ENCODE peak calls at places on chromosomes 11 and 22, in six cellular contexts. N is cardiac muscle cell; A is CD8-positive, alpha-beta T cell; Z is ascending aorta; G is OCI-LY7; W is stomach. R is an unnamed sample.

GRCh38 chr11:28730336-28730735 is 622.1 kb downstream of the METTL15 start:
- DNase-seq in N (peak), A (no peak), Z (no peak), G (no peak), W (no peak), R (no peak)

GRCh38 chr22:25420471-25420924 is 144.0 kb upstream of the GRK3 start:
- DNase-seq in N (no peak), A (no peak), Z (no peak), G (no peak), W (no peak), R (no peak)

GRCh38 chr22:36008131-36008530 is 20.5 kb downstream of the RBFOX2 start:
- DNase-seq in N (no peak), A (no peak), Z (no peak), G (no peak), W (no peak), R (no peak)

GRCh38 chr22:27775087-27775697 is 26.4 kb downstream of the MN1 start:
- DNase-seq in N (no peak), A (no peak), Z (no peak), G (no peak), W (no peak), R (no peak)

GRCh38 chr11:35177370-35177769 is 38.4 kb downstream of the CD44 start:
- DNase-seq in N (no peak), A (peak), Z (no peak), G (no peak), W (no peak), R (no peak)

GRCh38 chr22:49051491-49052022 is 776.1 kb downstream of the BRD1 start:
- DNase-seq in N (no peak), A (no peak), Z (no peak), G (no peak), W (no peak), R (no peak)

GRCh38 chr22:19522190-19522880 is 1.9 kb downstream of the CLDN5 start:
- DNase-seq in N (no peak), A (no peak), Z (no peak), G (no peak), W (no peak), R (no peak)

GRCh38 chr11:95711945-95712221 is 77.7 kb downstream of the FAM76B start:
- DNase-seq in N (no peak), A (no peak), Z (no peak), G (no peak), W (no peak), R (no peak)

GRCh38 chr11:10385696-10386095 is 69.4 kb upstream of the AMPD3 start:
- DNase-seq in N (peak), A (no peak), Z (no peak), G (no peak), W (peak), R (no peak)

GRCh38 chr22:27110985-27111451 is 453.6 kb downstream of the MIAT start:
- DNase-seq in N (peak), A (no peak), Z (no peak), G (no peak), W (no peak), R (no peak)

GRCh38 chr22:37633082-37633692 is 6.3 kb upstream of the SH3BP1 start:
- DNase-seq in N (peak), A (peak), Z (no peak), G (no peak), W (no peak), R (no peak)

GRCh38 chr22:47090591-47091240 is 328.3 kb downstream of the TBC1D22A start:
- DNase-seq in N (peak), A (peak), Z (no peak), G (no peak), W (no peak), R (peak)

GRCh38 chr11:32829680-32830412 is at the start of gene PRRG4:
- DNase-seq in N (peak), A (no peak), Z (peak), G (peak), W (peak), R (no peak)

GRCh38 chr11:19795082-19795481 is 82.4 kb downstream of the NAV2 start:
- DNase-seq in N (no peak), A (no peak), Z (no peak), G (no peak), W (no peak), R (no peak)

GRCh38 chr22:44523981-44524759 is 26.1 kb upstream of the RTL6 start:
- DNase-seq in N (peak), A (no peak), Z (no peak), G (no peak), W (peak), R (peak)

GRCh38 chr11:108916935-108917334 is 252.1 kb downstream of the DDX10 start:
- DNase-seq in N (no peak), A (no peak), Z (no peak), G (no peak), W (no peak), R (no peak)

GRCh38 chr11:93608280-93608862 is 53.1 kb upstream of the CEP295 start:
- DNase-seq in N (no peak), A (no peak), Z (no peak), G (no peak), W (no peak), R (no peak)

GRCh38 chr11:110311783-110312578 is 15.6 kb upstream of the RDX start:
- DNase-seq in N (peak), A (no peak), Z (no peak), G (no peak), W (no peak), R (no peak)

GRCh38 chr11:117833401-117833891 is 8.9 kb upstream of the FXYD2 start:
- DNase-seq in N (no peak), A (no peak), Z (no peak), G (no peak), W (peak), R (no peak)

GRCh38 chr11:2810401-2811205 is 75.0 kb downstream of the CDKN1C start:
- DNase-seq in N (no peak), A (no peak), Z (no peak), G (no peak), W (no peak), R (no peak)

GRCh38 chr22:48248901-48249455 is 1486.5 kb downstream of the TBC1D22A start:
- DNase-seq in N (no peak), A (no peak), Z (no peak), G (no peak), W (no peak), R (no peak)

GRCh38 chr11:15288801-15289342 is 174.1 kb downstream of the INSC start:
- DNase-seq in N (no peak), A (no peak), Z (no peak), G (no peak), W (no peak), R (no peak)

GRCh38 chr11:13761712-13762111 is 93.2 kb downstream of the FAR1 start:
- DNase-seq in N (peak), A (no peak), Z (no peak), G (no peak), W (no peak), R (no peak)

GRCh38 chr11:16896716-16897115 is 117.5 kb downstream of the PLEKHA7 start:
- DNase-seq in N (no peak), A (no peak), Z (no peak), G (no peak), W (no peak), R (no peak)

GRCh38 chr11:61690706-61691377 is 10.7 kb downstream of the DAGLA start:
- DNase-seq in N (no peak), A (no peak), Z (no peak), G (no peak), W (no peak), R (no peak)

GRCh38 chr11:45900916-45901617 is 6.0 kb downstream of the FREY1 start:
- DNase-seq in N (peak), A (no peak), Z (no peak), G (no peak), W (no peak), R (no peak)

GRCh38 chr11:130178441-130178971 is 18.9 kb downstream of the ST14 start:
- DNase-seq in N (no peak), A (no peak), Z (no peak), G (peak), W (no peak), R (no peak)

GRCh38 chr22:37626144-37626543 is 13.3 kb upstream of the SH3BP1 start:
- DNase-seq in N (peak), A (no peak), Z (no peak), G (no peak), W (peak), R (no peak)

GRCh38 chr11:69055598-69056516 is 7.1 kb downstream of the TPCN2 start:
- DNase-seq in N (no peak), A (no peak), Z (peak), G (peak), W (peak), R (no peak)

GRCh38 chr11:120674537-120674936 is 163.0 kb downstream of the GRIK4 start:
- DNase-seq in N (peak), A (no peak), Z (no peak), G (no peak), W (no peak), R (peak)

GRCh38 chr11:79436911-79437273 is 3.9 kb downstream of the TENM4 start:
- DNase-seq in N (no peak), A (no peak), Z (no peak), G (no peak), W (no peak), R (no peak)

GRCh38 chr11:61270354-61271070 is 24.6 kb downstream of the VWCE start:
- DNase-seq in N (no peak), A (no peak), Z (no peak), G (no peak), W (no peak), R (peak)

GRCh38 chr11:45872513-45873356 is 12.7 kb upstream of the MAPK8IP1 start:
- DNase-seq in N (peak), A (peak), Z (no peak), G (peak), W (peak), R (peak)

GRCh38 chr22:30265851-30266444 is 703 bp downstream of the OSM start:
- DNase-seq in N (no peak), A (peak), Z (peak), G (peak), W (peak), R (no peak)

GRCh38 chr22:30263883-30264282 is 2.8 kb downstream of the OSM start:
- DNase-seq in N (no peak), A (no peak), Z (no peak), G (no peak), W (no peak), R (no peak)

GRCh38 chr22:30262917-30263741 is 3.5 kb downstream of the OSM start:
- DNase-seq in N (peak), A (peak), Z (peak), G (peak), W (peak), R (no peak)

GRCh38 chr22:30266445-30267381 is at the start of gene OSM:
- DNase-seq in N (no peak), A (peak), Z (peak), G (peak), W (peak), R (no peak)

GRCh38 chr22:30265131-30265720 is 1.4 kb downstream of the OSM start:
- DNase-seq in N (no peak), A (no peak), Z (no peak), G (no peak), W (no peak), R (no peak)
- H3K27ac ChIP-seq in N (no peak), A (peak), Z (no peak), G (peak), W (peak), R (no peak)

DNA sequence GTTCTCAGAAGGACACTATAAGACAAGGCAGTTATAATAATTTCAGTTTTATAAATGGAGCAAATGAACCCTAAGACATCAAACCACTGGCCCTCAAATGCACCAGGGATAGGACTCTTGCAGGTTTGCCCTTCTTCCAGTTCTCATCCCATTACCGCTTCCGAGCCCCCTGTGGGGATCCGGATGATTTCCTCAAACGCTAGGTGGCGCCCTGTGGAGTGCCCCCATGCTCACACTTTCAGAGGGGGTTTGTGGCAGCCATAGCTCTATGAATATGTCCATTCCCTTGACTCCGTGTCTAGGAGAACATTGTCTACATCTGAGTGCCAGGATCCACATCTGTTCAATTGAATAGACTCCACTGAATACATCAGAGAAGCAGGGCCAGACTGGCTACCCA is 816.3 kb downstream of the NTM start:
- DNase-seq in N (no peak), A (no peak), Z (no peak), G (no peak), W (no peak), R (no peak)
- H3K27ac ChIP-seq in N (no peak), A (no peak), Z (no peak), G (no peak), W (no peak), R (no peak)

DNA sequence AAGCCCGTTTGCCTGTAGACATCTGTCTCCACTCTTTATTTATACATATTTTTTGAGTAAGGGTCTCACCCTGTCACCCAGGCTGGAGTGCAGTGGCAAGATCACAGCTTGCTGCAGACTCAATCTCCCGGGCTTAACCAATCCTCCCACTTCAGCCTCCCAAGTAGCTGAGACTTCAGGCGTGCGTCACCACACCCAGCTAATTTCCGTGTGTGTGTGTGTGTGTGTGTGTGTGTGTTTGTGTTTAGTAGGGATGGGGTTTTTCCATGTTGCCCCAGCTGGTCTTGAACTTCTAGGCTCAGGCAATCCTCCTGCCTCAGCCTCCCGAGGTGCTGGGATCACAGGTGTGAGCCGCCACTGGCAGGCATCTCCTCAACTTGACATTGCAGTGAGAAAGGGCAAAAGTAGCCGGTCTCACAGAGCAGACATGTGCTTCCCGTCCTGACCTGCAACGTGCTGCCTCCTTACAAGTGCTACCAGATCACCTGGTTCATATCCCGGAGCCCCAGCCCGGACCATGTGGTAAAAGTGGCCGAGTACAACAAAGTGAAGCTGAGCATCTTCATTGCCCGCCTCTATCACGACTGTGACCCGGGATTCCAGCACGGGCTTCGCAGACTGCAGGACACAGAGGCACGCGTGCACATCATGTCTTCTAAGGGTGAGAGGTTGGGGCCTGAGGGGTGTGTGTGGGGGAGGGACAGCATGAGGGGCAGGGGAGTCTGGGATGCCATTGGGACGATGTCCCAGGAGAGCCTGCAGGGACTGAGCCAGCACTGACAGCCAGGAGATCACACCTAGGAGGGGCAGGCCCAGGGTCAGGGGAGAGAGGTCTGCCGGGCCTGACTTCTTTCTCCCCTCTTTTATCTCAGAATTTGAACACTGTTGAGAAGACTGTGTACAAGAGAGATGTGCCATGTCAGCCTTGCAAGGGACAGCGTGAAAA is 5.6 kb upstream of the APOBEC3H start:
- DNase-seq in N (no peak), A (no peak), Z (no peak), G (no peak), W (no peak), R (no peak)
- H3K27ac ChIP-seq in N (no peak), A (peak), Z (no peak), G (no peak), W (peak), R (no peak)

DNA sequence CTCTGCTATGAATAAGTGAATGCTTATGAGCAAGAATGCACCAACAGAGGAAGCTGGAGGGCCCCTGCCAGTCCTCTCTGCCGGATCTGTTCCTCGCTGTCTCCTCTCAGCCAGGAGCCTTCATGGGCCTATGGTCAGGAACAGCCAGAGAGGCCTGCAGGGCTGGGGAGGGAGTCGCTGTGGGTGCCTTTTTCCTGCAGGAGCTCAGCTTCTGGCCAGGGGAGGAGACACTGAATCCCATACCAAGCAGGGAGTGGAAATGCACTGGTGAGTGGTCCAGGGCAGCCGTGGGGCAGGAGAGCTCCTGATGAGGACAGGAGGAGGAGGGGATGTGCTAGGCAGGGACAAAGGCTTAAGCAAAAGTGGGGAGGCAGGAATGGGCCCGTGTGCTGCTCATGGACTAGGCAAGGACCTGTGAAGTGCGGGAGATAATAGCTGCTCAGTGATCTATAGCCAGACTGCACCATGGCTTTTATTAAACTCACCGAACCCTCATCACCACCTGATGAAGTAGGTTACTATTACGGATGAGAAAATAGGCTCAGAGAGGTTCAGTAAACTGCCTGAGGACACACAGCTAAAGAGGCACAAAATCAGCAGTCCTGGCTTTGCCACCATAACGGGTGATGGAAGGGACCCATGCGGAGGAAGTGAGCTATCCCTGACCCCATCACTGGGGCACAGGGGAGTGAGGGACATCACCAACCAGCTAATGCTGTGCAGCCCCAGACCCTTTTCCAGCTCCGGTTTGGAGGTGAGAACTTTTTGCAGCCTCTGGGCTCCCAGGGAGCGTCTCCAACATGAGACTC is 7.1 kb upstream of the DERL3 start:
- DNase-seq in N (no peak), A (no peak), Z (no peak), G (peak), W (no peak), R (no peak)
- H3K27ac ChIP-seq in N (peak), A (no peak), Z (peak), G (peak), W (peak), R (no peak)

DNA sequence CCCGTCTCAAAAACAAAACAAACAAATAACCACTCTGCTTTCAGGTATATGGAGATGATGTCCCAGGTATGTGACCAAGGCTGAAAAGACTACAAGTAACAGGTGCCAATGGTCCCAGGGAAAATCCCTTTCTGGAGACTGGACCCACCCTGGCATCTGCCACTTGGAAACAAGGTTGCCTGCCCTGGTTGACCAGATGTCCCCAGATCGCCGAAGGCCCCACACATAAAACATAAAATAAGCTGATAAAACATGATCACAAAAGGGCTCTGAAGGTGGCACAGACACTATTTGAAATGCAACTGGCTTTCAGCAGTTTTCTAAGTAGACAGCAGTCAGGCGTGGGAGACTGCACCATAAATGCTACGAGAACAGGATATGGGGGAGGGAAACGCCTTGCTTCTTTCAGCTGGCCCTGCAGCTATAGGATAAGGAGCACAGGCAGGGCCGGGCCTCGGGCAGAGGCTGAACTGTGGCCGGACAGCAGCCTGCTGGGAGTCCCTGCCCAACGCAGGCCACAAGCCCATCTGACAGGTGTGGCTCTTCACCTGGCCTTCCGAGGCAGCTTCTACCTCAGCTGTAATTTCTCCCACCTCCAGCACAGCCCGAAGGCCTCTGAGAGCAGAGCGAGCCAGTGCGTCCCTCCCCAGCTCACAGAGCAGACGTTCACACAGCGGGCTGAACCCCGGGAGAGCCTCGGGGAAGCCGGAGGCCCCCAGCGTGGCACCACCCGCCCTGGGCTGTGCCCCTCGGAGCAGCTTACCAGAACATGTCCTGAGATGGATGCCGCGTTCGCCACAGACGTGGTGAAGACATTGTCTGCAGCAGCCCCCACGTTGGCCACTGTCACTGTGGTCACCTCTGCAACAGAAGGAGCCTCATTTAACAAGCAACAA is 4.0 kb downstream of the DEAF1 start:
- DNase-seq in N (peak), A (no peak), Z (no peak), G (no peak), W (no peak), R (no peak)
- H3K27ac ChIP-seq in N (no peak), A (no peak), Z (no peak), G (no peak), W (peak), R (no peak)

R was measured in AG04450.